ENCODE peak calls at places on chromosomes 12 and 14, in six cellular contexts. One of them, this sample, is unnamed.
A peak's percentile ranks its signal among the peaks of the same experiment; 100 is the strongest.

GRCh38 chr12:45587877-45588530 is 141.5 kb upstream of the ARID2 start:
- DNase-seq in aorta: no peak
- DNase-seq in NCI-H1048: no peak
- DNase-seq in activated T-helper 1 cell treated with Interleukin-2 at 50 U/mL for 16 hours: no peak
- DNase-seq in activated CD4-positive, alpha-beta T cell treated with anti-CD3 and anti-CD28 coated beads for 4 hours: no peak
- DNase-seq in naive thymus-derived CD8-positive, alpha-beta T cell: no peak
- DNase-seq in this sample: no peak

GRCh38 chr12:102172436-102172835 is 25.2 kb downstream of the PMCH start:
- DNase-seq in aorta: no peak
- DNase-seq in NCI-H1048: no peak
- DNase-seq in activated T-helper 1 cell treated with Interleukin-2 at 50 U/mL for 16 hours: no peak
- DNase-seq in activated CD4-positive, alpha-beta T cell treated with anti-CD3 and anti-CD28 coated beads for 4 hours: no peak
- DNase-seq in naive thymus-derived CD8-positive, alpha-beta T cell: no peak
- DNase-seq in this sample: no peak

GRCh38 chr14:100072783-100073346 is 7.6 kb downstream of the EVL start:
- DNase-seq in aorta: no peak
- DNase-seq in NCI-H1048: no peak
- DNase-seq in activated T-helper 1 cell treated with Interleukin-2 at 50 U/mL for 16 hours: peak; percentile 53
- DNase-seq in activated CD4-positive, alpha-beta T cell treated with anti-CD3 and anti-CD28 coated beads for 4 hours: peak; percentile 59
- DNase-seq in naive thymus-derived CD8-positive, alpha-beta T cell: peak; percentile 62
- DNase-seq in this sample: peak; percentile 30

GRCh38 chr12:49089831-49090773 is 4.5 kb downstream of the DHH start:
- DNase-seq in aorta: peak; percentile 88
- DNase-seq in NCI-H1048: no peak
- DNase-seq in activated T-helper 1 cell treated with Interleukin-2 at 50 U/mL for 16 hours: no peak
- DNase-seq in activated CD4-positive, alpha-beta T cell treated with anti-CD3 and anti-CD28 coated beads for 4 hours: no peak
- DNase-seq in naive thymus-derived CD8-positive, alpha-beta T cell: no peak
- DNase-seq in this sample: peak; percentile 67

GRCh38 chr14:101823511-101824120 is 62.1 kb downstream of the PPP2R5C start:
- DNase-seq in aorta: no peak
- DNase-seq in NCI-H1048: no peak
- DNase-seq in activated T-helper 1 cell treated with Interleukin-2 at 50 U/mL for 16 hours: peak; percentile 55
- DNase-seq in activated CD4-positive, alpha-beta T cell treated with anti-CD3 and anti-CD28 coated beads for 4 hours: peak; percentile 67
- DNase-seq in naive thymus-derived CD8-positive, alpha-beta T cell: peak; percentile 67
- DNase-seq in this sample: no peak

GRCh38 chr12:110282343-110282860 is 1.4 kb downstream of the ATP2A2 start:
- DNase-seq in aorta: no peak
- DNase-seq in NCI-H1048: no peak
- DNase-seq in activated T-helper 1 cell treated with Interleukin-2 at 50 U/mL for 16 hours: no peak
- DNase-seq in activated CD4-positive, alpha-beta T cell treated with anti-CD3 and anti-CD28 coated beads for 4 hours: no peak
- DNase-seq in naive thymus-derived CD8-positive, alpha-beta T cell: no peak
- DNase-seq in this sample: no peak

GRCh38 chr14:55706341-55706684 is 126.3 kb downstream of the KTN1 start:
- DNase-seq in aorta: no peak
- DNase-seq in NCI-H1048: no peak
- DNase-seq in activated T-helper 1 cell treated with Interleukin-2 at 50 U/mL for 16 hours: no peak
- DNase-seq in activated CD4-positive, alpha-beta T cell treated with anti-CD3 and anti-CD28 coated beads for 4 hours: no peak
- DNase-seq in naive thymus-derived CD8-positive, alpha-beta T cell: no peak
- DNase-seq in this sample: no peak

GRCh38 chr12:75650989-75651695 is 139.7 kb upstream of the KRR1 start:
- DNase-seq in aorta: no peak
- DNase-seq in NCI-H1048: no peak
- DNase-seq in activated T-helper 1 cell treated with Interleukin-2 at 50 U/mL for 16 hours: no peak
- DNase-seq in activated CD4-positive, alpha-beta T cell treated with anti-CD3 and anti-CD28 coated beads for 4 hours: no peak
- DNase-seq in naive thymus-derived CD8-positive, alpha-beta T cell: no peak
- DNase-seq in this sample: no peak

GRCh38 chr12:51357374-51358047 is 11.0 kb upstream of the CELA1 start:
- DNase-seq in aorta: no peak
- DNase-seq in NCI-H1048: no peak
- DNase-seq in activated T-helper 1 cell treated with Interleukin-2 at 50 U/mL for 16 hours: no peak
- DNase-seq in activated CD4-positive, alpha-beta T cell treated with anti-CD3 and anti-CD28 coated beads for 4 hours: no peak
- DNase-seq in naive thymus-derived CD8-positive, alpha-beta T cell: no peak
- DNase-seq in this sample: no peak

GRCh38 chr14:52244997-52245396 is 22.5 kb upstream of the PTGDR start:
- DNase-seq in aorta: no peak
- DNase-seq in NCI-H1048: no peak
- DNase-seq in activated T-helper 1 cell treated with Interleukin-2 at 50 U/mL for 16 hours: no peak
- DNase-seq in activated CD4-positive, alpha-beta T cell treated with anti-CD3 and anti-CD28 coated beads for 4 hours: no peak
- DNase-seq in naive thymus-derived CD8-positive, alpha-beta T cell: no peak
- DNase-seq in this sample: no peak

GRCh38 chr12:122856999-122857671 is 21.9 kb downstream of the HIP1R start:
- DNase-seq in aorta: no peak
- DNase-seq in NCI-H1048: no peak
- DNase-seq in activated T-helper 1 cell treated with Interleukin-2 at 50 U/mL for 16 hours: no peak
- DNase-seq in activated CD4-positive, alpha-beta T cell treated with anti-CD3 and anti-CD28 coated beads for 4 hours: no peak
- DNase-seq in naive thymus-derived CD8-positive, alpha-beta T cell: no peak
- DNase-seq in this sample: no peak

GRCh38 chr12:93275589-93275988 is 102.1 kb upstream of the NUDT4 start:
- DNase-seq in aorta: no peak
- DNase-seq in NCI-H1048: no peak
- DNase-seq in activated T-helper 1 cell treated with Interleukin-2 at 50 U/mL for 16 hours: no peak
- DNase-seq in activated CD4-positive, alpha-beta T cell treated with anti-CD3 and anti-CD28 coated beads for 4 hours: no peak
- DNase-seq in naive thymus-derived CD8-positive, alpha-beta T cell: no peak
- DNase-seq in this sample: no peak

GRCh38 chr14:94142836-94143235 is 13.4 kb upstream of the IFI27L2 start:
- DNase-seq in aorta: no peak
- DNase-seq in NCI-H1048: no peak
- DNase-seq in activated T-helper 1 cell treated with Interleukin-2 at 50 U/mL for 16 hours: no peak
- DNase-seq in activated CD4-positive, alpha-beta T cell treated with anti-CD3 and anti-CD28 coated beads for 4 hours: no peak
- DNase-seq in naive thymus-derived CD8-positive, alpha-beta T cell: no peak
- DNase-seq in this sample: no peak

This sample was measured in SW480.